ENCODE peak calls at places on chromosome 19, in seven cellular contexts. T is breast epithelium, Z is lung, S is PC-9, M is stomach, V is psoas muscle, N is tibial nerve. E is an unnamed sample. For H3K27me3, the result is how much of the 10 kb centered on the place peaks cover.

GRCh38 chr19:5914946-5915781 is 1.1 kb downstream of the CAPS start:
- DNase-seq in M (peak), Z (no peak), V (no peak), S (peak), N (no peak), T (peak), E (peak)

GRCh38 chr19:58569943-58570670 is 3.0 kb downstream of the MZF1 start:
- DNase-seq in S (no peak), T (peak), N (no peak), M (no peak), Z (no peak), V (no peak), E (peak)

GRCh38 chr19:377801-378581 is 31.0 kb downstream of the C2CD4C start:
- DNase-seq in V (no peak), S (no peak), Z (no peak), T (no peak), M (no peak), N (no peak), E (no peak)

GRCh38 chr19:33957804-33958203 is 161.1 kb downstream of the KCTD15 start:
- DNase-seq in M (no peak), S (no peak), N (no peak), V (no peak), T (no peak), Z (no peak), E (no peak)

GRCh38 chr19:19591133-19591825 is 27.2 kb downstream of the PBX4 start:
- DNase-seq in M (peak), S (peak), T (no peak), Z (peak), N (peak), V (no peak), E (peak)

GRCh38 chr19:18415177-18415867 is 3.9 kb upstream of the SSBP4 start:
- DNase-seq in V (peak), Z (no peak), M (no peak), N (peak), S (no peak), T (no peak), E (peak)

GRCh38 chr19:43779147-43779819 is 1.5 kb downstream of the KCNN4 start:
- DNase-seq in S (peak), N (no peak), Z (no peak), T (no peak), M (peak), V (peak), E (peak)

GRCh38 chr19:21748088-21748487 is 19.3 kb downstream of the ZNF100 start:
- DNase-seq in N (no peak), S (no peak), M (no peak), V (no peak), Z (no peak), T (no peak), E (no peak)

GRCh38 chr19:46724468-46724867 is 7.6 kb upstream of the PRKD2 start:
- DNase-seq in S (peak), N (no peak), Z (no peak), M (no peak), V (peak), T (no peak), E (no peak)

GRCh38 chr19:19444694-19445155 is 39.2 kb downstream of the GATAD2A start:
- DNase-seq in Z (no peak), T (no peak), S (no peak), M (peak), V (no peak), N (no peak), E (no peak)

GRCh38 chr19:43651758-43652545 is 12.3 kb upstream of the CADM4 start:
- DNase-seq in T (peak), Z (peak), S (peak), M (peak), N (peak), V (peak), E (peak)

GRCh38 chr19:45097776-45098520 is 5.0 kb downstream of the PPP1R37 start:
- DNase-seq in M (peak), S (peak), V (peak), T (peak), Z (no peak), N (no peak), E (no peak)

GRCh38 chr19:19568802-19569756 is 31.0 kb downstream of the CILP2 start:
- DNase-seq in V (no peak), M (no peak), N (no peak), Z (no peak), S (peak), T (no peak), E (no peak)

GRCh38 chr19:29546583-29547190 is 20.9 kb downstream of the VSTM2B start:
- DNase-seq in M (no peak), N (no peak), T (peak), S (no peak), V (no peak), Z (no peak), E (no peak)

GRCh38 chr19:5141278-5141925 is 172.5 kb downstream of the KDM4B start:
- DNase-seq in M (no peak), Z (no peak), T (no peak), S (no peak), V (peak), N (no peak), E (no peak)

GRCh38 chr19:15636026-15636425 is 4.7 kb upstream of the CYP4F3 start:
- DNase-seq in V (no peak), S (no peak), M (no peak), N (no peak), T (no peak), Z (no peak), E (no peak)

GRCh38 chr19:55654323-55654832 is 457 bp upstream of the U2AF2 start:
- DNase-seq in Z (peak), T (peak), V (peak), S (peak), M (peak), N (peak), E (peak)

GRCh38 chr19:55257461-55258411 is 1.1 kb downstream of the PPP6R1 start:
- DNase-seq in Z (no peak), M (no peak), S (no peak), T (no peak), V (peak), N (no peak), E (no peak)

GRCh38 chr19:47331931-47332547 is at the start of gene C5AR2:
- DNase-seq in N (no peak), M (no peak), T (no peak), S (no peak), Z (no peak), V (no peak), E (no peak)

GRCh38 chr19:19334989-19335344 is 14.3 kb downstream of the MAU2 start:
- DNase-seq in S (no peak), T (no peak), V (no peak), M (no peak), N (no peak), Z (no peak), E (no peak)

GRCh38 chr19:6464070-6464873 is at the start of gene CRB3:
- DNase-seq in V (no peak), M (peak), Z (peak), N (no peak), T (peak), S (peak), E (peak)

GRCh38 chr19:22622020-22622419 is 12.1 kb upstream of the ZNF492 start:
- DNase-seq in T (no peak), S (no peak), M (no peak), Z (no peak), V (no peak), N (no peak), E (no peak)

GRCh38 chr19:29690842-29691241 is 24.2 kb downstream of the C19orf12 start:
- DNase-seq in T (no peak), V (peak), Z (no peak), N (no peak), M (no peak), S (peak), E (no peak)

GRCh38 chr19:42132030-42132628 is at the start of gene POU2F2:
- DNase-seq in M (peak), S (no peak), N (peak), T (no peak), V (peak), Z (peak), E (peak)

GRCh38 chr19:28169168-28169862 is 1043.6 kb downstream of the UQCRFS1 start:
- DNase-seq in T (no peak), M (no peak), V (no peak), N (no peak), Z (no peak), S (no peak), E (no peak)

GRCh38 chr19:28686741-28687140 is 526.2 kb downstream of the UQCRFS1 start:
- DNase-seq in V (no peak), T (no peak), S (no peak), Z (no peak), N (no peak), M (no peak), E (no peak)

GRCh38 chr19:29758863-29759262 is 43.8 kb upstream of the C19orf12 start:
- DNase-seq in N (no peak), T (no peak), M (no peak), Z (no peak), V (no peak), S (no peak), E (no peak)

GRCh38 chr19:17205237-17206140 is 9.7 kb upstream of the USE1 start:
- DNase-seq in T (peak), Z (peak), N (no peak), V (peak), M (peak), S (peak), E (peak)

GRCh38 chr19:33399081-33399744 is 25.7 kb downstream of the CEBPG start:
- DNase-seq in Z (no peak), T (peak), S (no peak), N (no peak), M (no peak), V (no peak), E (no peak)

GRCh38 chr19:46945668-46946067 is 74.0 kb upstream of the NPAS1 start:
- DNase-seq in S (no peak), Z (no peak), M (no peak), N (no peak), V (no peak), T (no peak), E (no peak)

GRCh38 chr19:42440357-42441046 is 2.2 kb downstream of the CXCL17 start:
- DNase-seq in Z (peak), S (no peak), V (peak), M (peak), N (peak), T (peak), E (peak)

GRCh38 chr19:40503300-40503699 is 36.5 kb downstream of the SPTBN4 start:
- DNase-seq in M (no peak), N (no peak), T (no peak), S (no peak), Z (no peak), V (no peak), E (no peak)

GRCh38 chr19:49071860-49072547 is 495 bp downstream of the KCNA7 start:
- DNase-seq in S (no peak), M (no peak), T (no peak), V (peak), Z (no peak), N (no peak), E (no peak)

GRCh38 chr19:56637976-56638555 is 4.9 kb upstream of the SMIM17 start:
- DNase-seq in V (no peak), Z (peak), S (peak), T (peak), M (peak), N (peak), E (no peak)

GRCh38 chr19:32624410-32624809 is 43.4 kb downstream of the PDCD5 start:
- DNase-seq in Z (no peak), N (no peak), V (no peak), T (no peak), M (no peak), S (no peak), E (no peak)

DNA sequence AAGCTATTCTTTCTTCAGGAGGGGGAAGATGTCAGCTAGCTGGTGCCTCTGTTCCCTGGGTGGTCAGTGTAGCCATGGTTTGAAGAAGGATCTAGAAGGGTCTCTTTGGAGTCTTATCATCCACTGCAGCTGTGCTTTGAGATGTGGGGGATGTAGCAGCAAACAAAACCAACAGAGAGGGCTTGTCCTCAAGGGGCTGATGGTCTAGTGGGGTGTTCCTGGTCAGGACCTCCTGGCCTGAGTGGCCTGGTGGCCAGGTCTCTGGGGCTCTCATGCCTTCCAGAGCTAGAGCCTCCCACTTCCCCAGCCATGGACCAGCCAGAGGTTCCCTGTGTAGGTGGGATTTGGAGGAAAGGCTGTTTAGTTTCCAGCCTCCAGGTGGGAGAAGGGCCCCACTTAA is 40.3 kb downstream of the LYL1 start:
- DNase-seq in T (no peak), S (no peak), M (no peak), V (no peak), Z (no peak), N (no peak), E (no peak)
- H3K27me3 ChIP-seq in T (under half), S (under half), M (under half), V (under half), Z (under half), N (under half), E (under half)

DNA sequence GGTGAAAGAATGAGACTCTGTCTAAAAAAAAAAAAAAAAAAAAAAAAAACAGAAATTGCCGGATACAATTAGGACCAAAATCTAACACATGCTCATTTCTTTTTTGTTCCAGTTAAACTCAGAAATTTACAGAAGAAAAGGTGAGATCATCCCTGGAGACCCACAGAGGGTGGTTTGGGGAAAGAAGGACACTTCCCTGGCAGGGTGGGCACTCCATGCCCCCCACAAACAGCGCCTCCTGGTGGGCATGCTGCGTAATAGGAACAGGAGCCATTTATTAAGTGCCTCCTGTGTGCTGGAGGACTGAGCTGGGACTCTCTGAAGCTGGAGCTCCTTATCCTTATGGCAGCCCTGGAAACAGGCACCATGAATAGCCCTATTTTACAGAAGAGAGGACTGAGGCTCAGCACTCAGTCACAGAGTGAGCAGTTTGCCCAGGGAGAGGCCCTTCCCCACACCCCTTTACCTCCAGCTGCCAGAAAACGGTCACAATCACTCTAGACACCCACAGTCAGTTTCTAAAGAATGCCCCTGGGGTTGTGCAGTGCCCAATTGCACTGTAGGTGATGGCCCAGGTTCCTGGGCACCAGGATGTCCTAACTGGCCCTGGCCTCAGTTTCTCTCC is 10.1 kb downstream of the C19orf38 start:
- DNase-seq in M (no peak), V (no peak), S (peak), T (no peak), Z (no peak), N (no peak), E (no peak)
- TF ChIP-seq CTCF in M (no peak), V (peak), S (peak), T (peak), Z (no peak), N (no peak), E (peak)

GRCh38 chr19:14102756-14103155 is 12.2 kb upstream of the SAMD1 start:
- DNase-seq in N (no peak), S (no peak), T (no peak), Z (no peak), V (no peak), M (no peak), E (no peak)
- H3K27ac ChIP-seq in N (no peak), S (peak), T (peak), Z (no peak), V (peak), M (no peak), E (no peak)

DNA sequence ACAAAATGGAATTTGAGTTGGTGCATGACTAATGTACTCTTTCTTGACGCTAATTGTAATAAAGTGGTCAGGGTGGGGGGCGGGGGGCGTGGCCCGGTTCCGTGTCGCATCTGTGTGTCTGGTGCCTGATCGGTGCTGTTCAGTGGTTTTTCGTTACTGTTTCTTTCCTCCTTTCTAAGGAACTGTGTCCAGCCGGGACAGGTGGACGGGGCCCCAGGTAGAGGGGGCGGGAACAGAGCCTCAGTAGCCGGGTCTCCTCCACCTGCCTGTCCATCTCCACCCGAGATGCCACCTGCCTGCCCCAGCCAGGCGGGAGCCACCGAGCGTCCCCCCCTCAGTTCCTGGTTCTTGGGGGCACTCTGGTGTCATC is 26.3 kb downstream of the ONECUT3 start:
- DNase-seq in S (no peak), N (no peak), Z (no peak), V (no peak), M (no peak), T (no peak), E (no peak)
- H3K27me3 ChIP-seq in S (under half), N (half or more), Z (under half), V (half or more), M (half or more), T (half or more), E (half or more)

GRCh38 chr19:38384209-38385027 is 3.4 kb downstream of the GGN start:
- DNase-seq in T (no peak), Z (no peak), V (no peak), M (no peak), N (no peak), S (no peak), E (no peak)
- TF ChIP-seq CTCF in T (no peak), Z (no peak), V (no peak), M (no peak), N (no peak), S (no peak), E (no peak)

GRCh38 chr19:12969292-12969988 is at the start of gene DAND5:
- DNase-seq in M (peak), T (no peak), V (no peak), S (no peak), N (no peak), Z (no peak), E (no peak)
- H3K27ac ChIP-seq in M (no peak), T (no peak), V (no peak), S (no peak), N (no peak), Z (peak), E (peak)

E was measured in transverse colon.